ENCODE peak calls at places on chromosomes 12 and 14, in ten cellular contexts. I is T-helper 2 cell; O is testis; X is AG10803; B is CD4-positive, CD25-positive, alpha-beta regulatory T cell; G is tibial artery; W is RCC 7860; A is fibroblast of mammary gland; D is NCI-H1105 treated with DMSO at 0.1 percent for 48 hours; Z is activated CD4-positive, alpha-beta T cell treated with anti-CD3 and anti-CD28 coated beads, Interleukin-2, amount 50 U/mL, for 1 hour. V is an unnamed sample.

GRCh38 chr12:65656904-65657351 is 167.4 kb upstream of the HMGA2 start:
- DNase-seq in I (no peak), O (no peak), X (peak; percentile 98), B (no peak), G (no peak), W (peak; percentile 95), A (peak; percentile 100), D (no peak), Z (no peak), V (no peak)

GRCh38 chr12:106135075-106135474 is 3.7 kb downstream of the NUAK1 start:
- DNase-seq in I (no peak), O (no peak), X (peak; percentile 65), B (no peak), G (no peak), W (no peak), A (no peak), D (peak; percentile 23), Z (no peak), V (no peak)

GRCh38 chr14:77565289-77566081 is 51.0 kb downstream of the SPTLC2 start:
- DNase-seq in I (no peak), O (no peak), X (no peak), B (no peak), G (no peak), W (no peak), A (peak; percentile 63), D (no peak), Z (no peak), V (no peak)

GRCh38 chr14:71606575-71606974 is 325.7 kb upstream of the RGS6 start:
- DNase-seq in I (no peak), O (no peak), X (no peak), B (no peak), G (no peak), W (no peak), A (no peak), D (no peak), Z (no peak), V (no peak)

GRCh38 chr12:18723752-18724151 is 14.1 kb downstream of the PLCZ1 start:
- DNase-seq in I (no peak), O (no peak), X (peak; percentile 64), B (no peak), G (no peak), W (peak; percentile 69), A (peak; percentile 83), D (no peak), Z (no peak), V (no peak)

GRCh38 chr14:67618617-67619063 is 1.1 kb upstream of the ARG2 start:
- DNase-seq in I (peak; percentile 7), O (no peak), X (peak; percentile 86), B (peak; percentile 34), G (no peak), W (peak; percentile 41), A (peak; percentile 82), D (peak; percentile 73), Z (peak; percentile 14), V (peak; percentile 13)

GRCh38 chr12:80187660-80188090 is 88.3 kb downstream of the OTOGL start:
- DNase-seq in I (no peak), O (no peak), X (peak; percentile 40), B (no peak), G (no peak), W (peak; percentile 64), A (peak; percentile 75), D (peak; percentile 89), Z (no peak), V (no peak)

GRCh38 chr12:93011100-93011499 is 82.0 kb upstream of the EEA1 start:
- DNase-seq in I (no peak), O (no peak), X (no peak), B (no peak), G (no peak), W (no peak), A (no peak), D (no peak), Z (no peak), V (no peak)

GRCh38 chr12:112149596-112149995 is 24.2 kb downstream of the TRAFD1 start:
- DNase-seq in I (no peak), O (peak; percentile 3), X (no peak), B (no peak), G (no peak), W (no peak), A (no peak), D (no peak), Z (no peak), V (no peak)

GRCh38 chr12:69405466-69405865 is 45.9 kb downstream of the YEATS4 start:
- DNase-seq in I (no peak), O (no peak), X (peak; percentile 92), B (no peak), G (peak; percentile 33), W (peak; percentile 91), A (peak; percentile 95), D (no peak), Z (no peak), V (no peak)

V was measured in T follicular helper cell.